ENCODE peak calls at places on chromosomes 1 and 21, in six cellular contexts. One of them, this sample, is unnamed. For H3K36me3 and H3K4me1, the result is how much of the 10 kb centered on the place peaks cover.

GRCh38 chr1:150575072-150575489 is 4.3 kb downstream of the MCL1 start:
- DNase-seq in psoas muscle: peak
- DNase-seq in heart left ventricle: no peak
- DNase-seq in Panc1: no peak
- DNase-seq in astrocyte: no peak
- DNase-seq in right lobe of liver: no peak
- DNase-seq in this sample: no peak

GRCh38 chr1:55898191-55898590 is 681.2 kb downstream of the PLPP3 start:
- DNase-seq in heart left ventricle: no peak
- DNase-seq in right lobe of liver: no peak
- DNase-seq in Panc1: no peak
- DNase-seq in psoas muscle: no peak
- DNase-seq in astrocyte: peak
- DNase-seq in this sample: no peak

GRCh38 chr1:156951371-156951770 is 30.9 kb downstream of the LRRC71 start:
- DNase-seq in right lobe of liver: no peak
- DNase-seq in Panc1: no peak
- DNase-seq in psoas muscle: peak
- DNase-seq in astrocyte: no peak
- DNase-seq in heart left ventricle: no peak
- DNase-seq in this sample: no peak

GRCh38 chr1:78122389-78122788 is 76.6 kb downstream of the GIPC2 start:
- DNase-seq in heart left ventricle: no peak
- DNase-seq in astrocyte: no peak
- DNase-seq in psoas muscle: no peak
- DNase-seq in Panc1: no peak
- DNase-seq in right lobe of liver: no peak
- DNase-seq in this sample: no peak

GRCh38 chr1:2300851-2301606 is 72.9 kb downstream of the SKI start:
- DNase-seq in right lobe of liver: no peak
- DNase-seq in astrocyte: no peak
- DNase-seq in heart left ventricle: peak
- DNase-seq in Panc1: no peak
- DNase-seq in psoas muscle: peak
- DNase-seq in this sample: peak

GRCh38 chr1:53046930-53047329 is 15.1 kb upstream of the PODN start:
- DNase-seq in Panc1: no peak
- DNase-seq in heart left ventricle: peak
- DNase-seq in psoas muscle: no peak
- DNase-seq in right lobe of liver: peak
- DNase-seq in astrocyte: peak
- DNase-seq in this sample: no peak

GRCh38 chr1:29444081-29444715 is 207.9 kb downstream of the PTPRU start:
- DNase-seq in psoas muscle: no peak
- DNase-seq in Panc1: no peak
- DNase-seq in heart left ventricle: no peak
- DNase-seq in right lobe of liver: no peak
- DNase-seq in astrocyte: no peak
- DNase-seq in this sample: no peak

GRCh38 chr1:167538657-167539056 is 14.9 kb downstream of the CREG1 start:
- DNase-seq in Panc1: no peak
- DNase-seq in heart left ventricle: no peak
- DNase-seq in psoas muscle: no peak
- DNase-seq in right lobe of liver: peak
- DNase-seq in astrocyte: no peak
- DNase-seq in this sample: no peak

GRCh38 chr1:208231929-208232360 is 12.2 kb downstream of the PLXNA2 start:
- DNase-seq in psoas muscle: no peak
- DNase-seq in heart left ventricle: no peak
- DNase-seq in astrocyte: peak
- DNase-seq in Panc1: no peak
- DNase-seq in right lobe of liver: no peak
- DNase-seq in this sample: no peak

GRCh38 chr1:63124666-63125191 is 197.6 kb upstream of the FOXD3 start:
- DNase-seq in Panc1: no peak
- DNase-seq in heart left ventricle: no peak
- DNase-seq in right lobe of liver: no peak
- DNase-seq in psoas muscle: no peak
- DNase-seq in astrocyte: peak
- DNase-seq in this sample: no peak

GRCh38 chr1:112522621-112523020 is 13.9 kb downstream of the WNT2B start:
- DNase-seq in psoas muscle: no peak
- DNase-seq in right lobe of liver: no peak
- DNase-seq in Panc1: no peak
- DNase-seq in heart left ventricle: no peak
- DNase-seq in astrocyte: peak
- DNase-seq in this sample: no peak

GRCh38 chr1:32771561-32772280 is 45.4 kb downstream of the YARS1 start:
- DNase-seq in psoas muscle: no peak
- DNase-seq in heart left ventricle: no peak
- DNase-seq in Panc1: no peak
- DNase-seq in right lobe of liver: no peak
- DNase-seq in astrocyte: no peak
- DNase-seq in this sample: no peak

GRCh38 chr1:57489342-57490036 is 65.6 kb upstream of the DAB1 start:
- DNase-seq in psoas muscle: no peak
- DNase-seq in right lobe of liver: no peak
- DNase-seq in heart left ventricle: no peak
- DNase-seq in Panc1: no peak
- DNase-seq in astrocyte: peak
- DNase-seq in this sample: no peak

GRCh38 chr1:225441314-225442119 is 13.7 kb upstream of the LBR start:
- DNase-seq in astrocyte: no peak
- DNase-seq in heart left ventricle: no peak
- DNase-seq in Panc1: no peak
- DNase-seq in psoas muscle: no peak
- DNase-seq in right lobe of liver: peak
- DNase-seq in this sample: peak

GRCh38 chr1:235401251-235401650 is 34.0 kb downstream of the TBCE start:
- DNase-seq in psoas muscle: no peak
- DNase-seq in heart left ventricle: no peak
- DNase-seq in Panc1: no peak
- DNase-seq in right lobe of liver: peak
- DNase-seq in astrocyte: peak
- DNase-seq in this sample: no peak

GRCh38 chr1:54803761-54804470 is 2.8 kb upstream of the TTC22 start:
- DNase-seq in psoas muscle: no peak
- DNase-seq in heart left ventricle: no peak
- DNase-seq in right lobe of liver: peak
- DNase-seq in astrocyte: no peak
- DNase-seq in Panc1: no peak
- DNase-seq in this sample: peak

GRCh38 chr21:32515869-32516268 is 69.5 kb downstream of the TCP10L start:
- DNase-seq in heart left ventricle: no peak
- DNase-seq in astrocyte: peak
- DNase-seq in right lobe of liver: no peak
- DNase-seq in psoas muscle: no peak
- DNase-seq in Panc1: no peak
- DNase-seq in this sample: no peak

DNA sequence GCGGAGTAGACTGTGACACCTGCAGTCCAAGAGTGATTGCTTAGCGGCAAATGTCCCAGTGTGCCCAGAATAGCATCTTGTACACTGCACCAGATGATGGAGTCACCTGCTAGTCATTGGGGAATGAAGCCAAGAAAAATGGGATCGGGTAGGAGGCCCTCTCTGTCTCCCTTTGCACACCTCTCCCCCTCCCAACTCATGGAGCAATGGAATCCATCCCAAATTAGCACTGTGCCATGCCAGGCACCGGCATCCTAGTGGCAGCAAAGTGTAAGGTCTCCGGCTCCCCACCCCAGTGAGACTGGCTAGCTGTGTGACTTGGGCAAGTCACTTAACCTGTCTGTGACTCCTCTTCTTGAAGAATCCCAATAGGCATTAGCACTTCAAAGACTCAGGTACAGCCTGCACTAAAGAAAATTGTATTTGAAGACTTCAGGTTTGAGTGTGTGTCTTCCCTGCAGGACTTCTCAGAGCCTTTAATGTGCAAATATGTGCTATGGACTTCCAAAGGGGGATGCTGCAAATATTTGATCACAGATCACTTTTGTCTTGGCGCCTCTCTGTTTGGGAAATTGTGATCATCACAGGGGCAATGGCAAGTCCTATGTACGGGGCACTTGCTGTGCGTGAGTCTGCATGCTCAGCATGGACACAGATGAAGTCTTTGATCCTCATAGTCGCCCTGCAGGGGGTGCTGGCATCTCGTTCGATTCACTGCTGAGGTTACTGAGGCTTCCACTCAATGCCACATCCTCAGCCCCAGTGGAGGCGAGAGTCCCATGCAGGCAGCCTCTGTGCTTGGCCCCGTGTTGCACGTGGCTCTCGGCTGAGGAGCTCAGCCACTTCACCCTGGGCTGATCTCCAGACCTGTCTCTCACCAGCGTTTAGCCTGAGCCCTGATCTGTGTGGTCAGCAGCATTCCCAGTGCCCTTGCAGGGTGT is 272.9 kb upstream of the C1orf174 start:
- DNase-seq in psoas muscle: no peak
- DNase-seq in Panc1: no peak
- DNase-seq in astrocyte: no peak
- DNase-seq in heart left ventricle: no peak
- DNase-seq in right lobe of liver: no peak
- DNase-seq in this sample: peak
- TF ChIP-seq CTCF in psoas muscle: no peak
- TF ChIP-seq CTCF in Panc1: no peak
- TF ChIP-seq CTCF in astrocyte: no peak
- TF ChIP-seq CTCF in heart left ventricle: no peak
- TF ChIP-seq CTCF in right lobe of liver: no peak
- TF ChIP-seq CTCF in this sample: no peak

GRCh38 chr1:116987256-116987555 is 14.4 kb upstream of the CD101 start:
- DNase-seq in right lobe of liver: no peak
- DNase-seq in astrocyte: no peak
- DNase-seq in psoas muscle: no peak
- DNase-seq in Panc1: no peak
- DNase-seq in heart left ventricle: no peak
- DNase-seq in this sample: no peak
- H3K36me3 ChIP-seq in right lobe of liver: under half
- H3K36me3 ChIP-seq in astrocyte: under half
- H3K36me3 ChIP-seq in psoas muscle: under half
- H3K36me3 ChIP-seq in Panc1: under half
- H3K36me3 ChIP-seq in heart left ventricle: under half
- H3K36me3 ChIP-seq in this sample: under half

DNA sequence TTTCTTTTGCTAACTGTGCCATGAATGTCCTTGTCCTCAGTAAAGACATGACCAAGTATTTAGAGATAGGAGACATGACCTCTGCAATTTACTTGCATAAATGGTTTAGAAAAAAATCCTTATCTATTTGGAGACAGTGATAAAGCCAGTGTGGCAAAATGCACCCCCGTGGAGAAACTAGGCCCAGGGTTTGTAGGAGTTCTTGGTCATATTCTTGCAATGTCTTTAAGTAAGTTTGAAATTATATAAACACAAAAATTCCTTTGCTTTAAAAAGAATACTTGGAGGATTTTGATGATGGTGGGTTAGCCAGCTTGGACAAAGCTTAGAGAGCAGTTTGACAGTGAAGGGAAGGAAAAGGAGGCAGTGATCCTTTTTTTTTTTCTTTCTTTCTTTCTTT is 101.9 kb upstream of the SLC45A1 start:
- DNase-seq in Panc1: no peak
- DNase-seq in astrocyte: no peak
- DNase-seq in psoas muscle: no peak
- DNase-seq in heart left ventricle: no peak
- DNase-seq in right lobe of liver: no peak
- DNase-seq in this sample: no peak
- H3K4me1 ChIP-seq in Panc1: under half
- H3K4me1 ChIP-seq in astrocyte: under half
- H3K4me1 ChIP-seq in psoas muscle: under half
- H3K4me1 ChIP-seq in heart left ventricle: under half
- H3K4me1 ChIP-seq in right lobe of liver: under half
- H3K4me1 ChIP-seq in this sample: under half

GRCh38 chr1:12186277-12186985 is 19.6 kb downstream of the TNFRSF1B start:
- DNase-seq in psoas muscle: no peak
- DNase-seq in heart left ventricle: no peak
- DNase-seq in astrocyte: no peak
- DNase-seq in right lobe of liver: peak
- DNase-seq in Panc1: no peak
- DNase-seq in this sample: no peak

GRCh38 chr1:12188115-12188514 is 21.3 kb downstream of the TNFRSF1B start:
- DNase-seq in astrocyte: no peak
- DNase-seq in heart left ventricle: no peak
- DNase-seq in right lobe of liver: no peak
- DNase-seq in Panc1: no peak
- DNase-seq in psoas muscle: no peak
- DNase-seq in this sample: no peak

GRCh38 chr1:12191242-12192032 is 24.6 kb downstream of the TNFRSF1B start:
- DNase-seq in right lobe of liver: no peak
- DNase-seq in heart left ventricle: no peak
- DNase-seq in psoas muscle: no peak
- DNase-seq in astrocyte: no peak
- DNase-seq in Panc1: no peak
- DNase-seq in this sample: no peak

GRCh38 chr1:12189328-12189682 is 22.5 kb downstream of the TNFRSF1B start:
- DNase-seq in right lobe of liver: no peak
- DNase-seq in astrocyte: no peak
- DNase-seq in Panc1: no peak
- DNase-seq in psoas muscle: no peak
- DNase-seq in heart left ventricle: no peak
- DNase-seq in this sample: no peak

DNA sequence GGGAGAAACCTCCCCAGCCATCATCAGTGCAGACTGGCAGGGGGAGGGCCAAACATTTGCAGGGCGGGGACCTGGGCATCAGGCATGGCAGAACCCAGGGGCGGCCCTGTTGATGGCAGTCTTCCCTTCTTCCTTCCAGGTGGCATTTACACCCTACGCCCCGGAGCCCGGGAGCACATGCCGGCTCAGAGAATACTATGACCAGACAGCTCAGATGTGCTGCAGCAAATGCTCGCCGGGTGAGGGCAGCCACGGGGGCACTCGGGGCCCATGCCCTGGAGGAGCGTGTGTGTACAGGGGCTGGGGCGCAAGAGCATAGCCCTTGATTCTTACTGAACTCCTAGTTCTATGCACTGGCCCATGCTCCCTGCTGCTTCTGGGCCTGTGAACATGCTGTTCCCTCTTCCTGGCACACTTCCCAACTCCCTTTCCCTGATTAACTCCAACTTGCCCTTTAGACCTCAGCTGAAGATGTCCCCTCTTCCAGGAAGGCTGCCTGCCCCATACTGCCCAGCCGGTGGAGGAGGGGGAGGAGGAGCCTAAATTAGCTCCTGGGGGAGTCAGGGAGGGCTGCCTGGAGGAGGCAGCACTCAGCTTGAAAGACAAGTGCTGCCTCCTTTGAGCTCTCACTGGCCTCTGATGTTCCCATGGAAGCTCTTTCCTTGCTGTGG is 22.0 kb downstream of the TNFRSF1B start:
- DNase-seq in astrocyte: no peak
- DNase-seq in heart left ventricle: no peak
- DNase-seq in Panc1: no peak
- DNase-seq in psoas muscle: no peak
- DNase-seq in right lobe of liver: no peak
- DNase-seq in this sample: no peak
- TF ChIP-seq CTCF in astrocyte: no peak
- TF ChIP-seq CTCF in heart left ventricle: no peak
- TF ChIP-seq CTCF in Panc1: no peak
- TF ChIP-seq CTCF in psoas muscle: no peak
- TF ChIP-seq CTCF in right lobe of liver: no peak
- TF ChIP-seq CTCF in this sample: no peak

DNA sequence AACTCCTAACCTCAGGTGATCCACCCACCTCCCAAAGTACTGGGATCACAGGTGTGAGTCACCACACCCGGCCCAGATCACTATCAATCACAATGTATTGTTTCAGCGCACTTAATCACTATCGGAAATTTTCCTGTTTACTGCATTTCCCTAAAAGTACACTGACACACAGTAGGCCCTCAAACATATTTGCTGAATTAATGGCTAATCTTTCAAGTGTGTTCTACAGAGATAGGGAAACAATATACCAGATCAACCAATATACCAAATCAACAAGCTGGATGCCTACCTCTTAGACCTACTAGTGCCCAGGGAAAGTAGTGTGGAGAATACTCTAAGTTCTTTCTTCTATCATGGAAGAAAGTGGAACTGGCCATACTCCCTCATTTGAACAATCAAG is 17.1 kb downstream of the UBR4 start:
- DNase-seq in heart left ventricle: no peak
- DNase-seq in psoas muscle: no peak
- DNase-seq in astrocyte: no peak
- DNase-seq in Panc1: no peak
- DNase-seq in right lobe of liver: no peak
- DNase-seq in this sample: no peak
- H3K36me3 ChIP-seq in heart left ventricle: half or more
- H3K36me3 ChIP-seq in psoas muscle: half or more
- H3K36me3 ChIP-seq in astrocyte: half or more
- H3K36me3 ChIP-seq in Panc1: under half
- H3K36me3 ChIP-seq in right lobe of liver: under half
- H3K36me3 ChIP-seq in this sample: half or more

This sample was measured in right atrium auricular region.